ENCODE peak calls at places on chromosomes 6 and 20, in nine cellular contexts. One of them, this sample, is unnamed.

GRCh38 chr20:52047811-52048302 is 143.7 kb downstream of the ZFP64 start:
- DNase-seq in breast epithelium: no peak
- DNase-seq in CD4-positive, CD25-positive, alpha-beta regulatory T cell: no peak
- DNase-seq in PC-9: no peak
- DNase-seq in esophagus muscularis mucosa: no peak
- DNase-seq in tibial nerve: no peak
- DNase-seq in left lung: no peak
- DNase-seq in cardiac muscle cell: peak; percentile 23
- DNase-seq in body of pancreas: no peak
- DNase-seq in this sample: no peak

GRCh38 chr20:62219992-62220665 is at the start of gene HRH3:
- DNase-seq in breast epithelium: no peak
- DNase-seq in CD4-positive, CD25-positive, alpha-beta regulatory T cell: peak; percentile 13
- DNase-seq in PC-9: peak; percentile 50
- DNase-seq in esophagus muscularis mucosa: no peak
- DNase-seq in tibial nerve: no peak
- DNase-seq in left lung: no peak
- DNase-seq in cardiac muscle cell: peak; percentile 40
- DNase-seq in body of pancreas: peak; percentile 57
- DNase-seq in this sample: peak; percentile 49

GRCh38 chr6:72382602-72383529 is 239.0 kb upstream of the KCNQ5 start:
- DNase-seq in breast epithelium: no peak
- DNase-seq in CD4-positive, CD25-positive, alpha-beta regulatory T cell: no peak
- DNase-seq in PC-9: no peak
- DNase-seq in esophagus muscularis mucosa: no peak
- DNase-seq in tibial nerve: no peak
- DNase-seq in left lung: no peak
- DNase-seq in cardiac muscle cell: no peak
- DNase-seq in body of pancreas: no peak
- DNase-seq in this sample: no peak

GRCh38 chr6:115241373-115241772 is 819.3 kb downstream of the FRK start:
- DNase-seq in breast epithelium: no peak
- DNase-seq in CD4-positive, CD25-positive, alpha-beta regulatory T cell: no peak
- DNase-seq in PC-9: no peak
- DNase-seq in esophagus muscularis mucosa: no peak
- DNase-seq in tibial nerve: no peak
- DNase-seq in left lung: no peak
- DNase-seq in cardiac muscle cell: no peak
- DNase-seq in body of pancreas: no peak
- DNase-seq in this sample: no peak

GRCh38 chr6:16243055-16243454 is 4.7 kb downstream of the GMPR start:
- DNase-seq in breast epithelium: peak; percentile 63
- DNase-seq in CD4-positive, CD25-positive, alpha-beta regulatory T cell: no peak
- DNase-seq in PC-9: no peak
- DNase-seq in esophagus muscularis mucosa: no peak
- DNase-seq in tibial nerve: no peak
- DNase-seq in left lung: no peak
- DNase-seq in cardiac muscle cell: peak; percentile 74
- DNase-seq in body of pancreas: no peak
- DNase-seq in this sample: no peak

GRCh38 chr20:32168184-32168910 is 39.2 kb downstream of the PLAGL2 start:
- DNase-seq in breast epithelium: no peak
- DNase-seq in CD4-positive, CD25-positive, alpha-beta regulatory T cell: no peak
- DNase-seq in PC-9: peak; percentile 19
- DNase-seq in esophagus muscularis mucosa: no peak
- DNase-seq in tibial nerve: no peak
- DNase-seq in left lung: no peak
- DNase-seq in cardiac muscle cell: peak; percentile 77
- DNase-seq in body of pancreas: no peak
- DNase-seq in this sample: no peak

GRCh38 chr20:34560141-34560523 is 1.6 kb downstream of the MAP1LC3A start:
- DNase-seq in breast epithelium: peak; percentile 38
- DNase-seq in CD4-positive, CD25-positive, alpha-beta regulatory T cell: no peak
- DNase-seq in PC-9: no peak
- DNase-seq in esophagus muscularis mucosa: no peak
- DNase-seq in tibial nerve: no peak
- DNase-seq in left lung: no peak
- DNase-seq in cardiac muscle cell: no peak
- DNase-seq in body of pancreas: no peak
- DNase-seq in this sample: peak; percentile 54

GRCh38 chr6:113860165-113860955 is 3.2 kb downstream of the MARCKS start:
- DNase-seq in breast epithelium: peak; percentile 40
- DNase-seq in CD4-positive, CD25-positive, alpha-beta regulatory T cell: no peak
- DNase-seq in PC-9: no peak
- DNase-seq in esophagus muscularis mucosa: no peak
- DNase-seq in tibial nerve: peak; percentile 16
- DNase-seq in left lung: peak; percentile 38
- DNase-seq in cardiac muscle cell: peak; percentile 66
- DNase-seq in body of pancreas: peak; percentile 36
- DNase-seq in this sample: peak; percentile 71

GRCh38 chr20:34190679-34191090 is 50.5 kb upstream of the ASIP start:
- DNase-seq in breast epithelium: peak; percentile 58
- DNase-seq in CD4-positive, CD25-positive, alpha-beta regulatory T cell: no peak
- DNase-seq in PC-9: peak; percentile 78
- DNase-seq in esophagus muscularis mucosa: peak; percentile 90
- DNase-seq in tibial nerve: peak; percentile 52
- DNase-seq in left lung: peak; percentile 70
- DNase-seq in cardiac muscle cell: peak; percentile 93
- DNase-seq in body of pancreas: peak; percentile 66
- DNase-seq in this sample: peak; percentile 75

GRCh38 chr6:13559968-13560650 is 14.3 kb upstream of the SIRT5 start:
- DNase-seq in breast epithelium: no peak
- DNase-seq in CD4-positive, CD25-positive, alpha-beta regulatory T cell: no peak
- DNase-seq in PC-9: no peak
- DNase-seq in esophagus muscularis mucosa: no peak
- DNase-seq in tibial nerve: no peak
- DNase-seq in left lung: no peak
- DNase-seq in cardiac muscle cell: no peak
- DNase-seq in body of pancreas: no peak
- DNase-seq in this sample: no peak

GRCh38 chr6:38713812-38714211 is 1.3 kb upstream of the DNAH8 start:
- DNase-seq in breast epithelium: no peak
- DNase-seq in CD4-positive, CD25-positive, alpha-beta regulatory T cell: no peak
- DNase-seq in PC-9: no peak
- DNase-seq in esophagus muscularis mucosa: no peak
- DNase-seq in tibial nerve: no peak
- DNase-seq in left lung: no peak
- DNase-seq in cardiac muscle cell: no peak
- DNase-seq in body of pancreas: no peak
- DNase-seq in this sample: no peak

GRCh38 chr20:1848378-1848777 is 46.8 kb upstream of the SIRPA start:
- DNase-seq in breast epithelium: no peak
- DNase-seq in CD4-positive, CD25-positive, alpha-beta regulatory T cell: no peak
- DNase-seq in PC-9: no peak
- DNase-seq in esophagus muscularis mucosa: no peak
- DNase-seq in tibial nerve: no peak
- DNase-seq in left lung: no peak
- DNase-seq in cardiac muscle cell: no peak
- DNase-seq in body of pancreas: no peak
- DNase-seq in this sample: no peak

GRCh38 chr20:10581823-10582222 is 92.0 kb downstream of the JAG1 start:
- DNase-seq in breast epithelium: no peak
- DNase-seq in CD4-positive, CD25-positive, alpha-beta regulatory T cell: no peak
- DNase-seq in PC-9: no peak
- DNase-seq in esophagus muscularis mucosa: no peak
- DNase-seq in tibial nerve: no peak
- DNase-seq in left lung: no peak
- DNase-seq in cardiac muscle cell: no peak
- DNase-seq in body of pancreas: no peak
- DNase-seq in this sample: no peak

GRCh38 chr6:33320315-33321181 is 3.0 kb upstream of the ZBTB22 start:
- DNase-seq in breast epithelium: peak; percentile 66
- DNase-seq in CD4-positive, CD25-positive, alpha-beta regulatory T cell: no peak
- DNase-seq in PC-9: peak; percentile 60
- DNase-seq in esophagus muscularis mucosa: no peak
- DNase-seq in tibial nerve: peak; percentile 51
- DNase-seq in left lung: peak; percentile 55
- DNase-seq in cardiac muscle cell: peak; percentile 94
- DNase-seq in body of pancreas: peak; percentile 64
- DNase-seq in this sample: peak; percentile 81

GRCh38 chr6:26195924-26196845 is 109.0 kb downstream of the HFE start:
- DNase-seq in breast epithelium: no peak
- DNase-seq in CD4-positive, CD25-positive, alpha-beta regulatory T cell: no peak
- DNase-seq in PC-9: no peak
- DNase-seq in esophagus muscularis mucosa: no peak
- DNase-seq in tibial nerve: no peak
- DNase-seq in left lung: no peak
- DNase-seq in cardiac muscle cell: peak; percentile 23
- DNase-seq in body of pancreas: no peak
- DNase-seq in this sample: no peak

GRCh38 chr20:49336786-49337185 is 58.9 kb upstream of the ZNFX1 start:
- DNase-seq in breast epithelium: no peak
- DNase-seq in CD4-positive, CD25-positive, alpha-beta regulatory T cell: no peak
- DNase-seq in PC-9: no peak
- DNase-seq in esophagus muscularis mucosa: no peak
- DNase-seq in tibial nerve: no peak
- DNase-seq in left lung: no peak
- DNase-seq in cardiac muscle cell: no peak
- DNase-seq in body of pancreas: no peak
- DNase-seq in this sample: no peak

GRCh38 chr6:45923831-45924391 is 91.7 kb downstream of the CLIC5 start:
- DNase-seq in breast epithelium: no peak
- DNase-seq in CD4-positive, CD25-positive, alpha-beta regulatory T cell: no peak
- DNase-seq in PC-9: no peak
- DNase-seq in esophagus muscularis mucosa: no peak
- DNase-seq in tibial nerve: no peak
- DNase-seq in left lung: no peak
- DNase-seq in cardiac muscle cell: peak; percentile 35
- DNase-seq in body of pancreas: no peak
- DNase-seq in this sample: no peak

GRCh38 chr6:1067346-1067745 is 244.6 kb upstream of the FOXQ1 start:
- DNase-seq in breast epithelium: no peak
- DNase-seq in CD4-positive, CD25-positive, alpha-beta regulatory T cell: no peak
- DNase-seq in PC-9: no peak
- DNase-seq in esophagus muscularis mucosa: no peak
- DNase-seq in tibial nerve: no peak
- DNase-seq in left lung: no peak
- DNase-seq in cardiac muscle cell: no peak
- DNase-seq in body of pancreas: no peak
- DNase-seq in this sample: no peak

GRCh38 chr6:1068905-1069304 is 243.0 kb upstream of the FOXQ1 start:
- DNase-seq in breast epithelium: no peak
- DNase-seq in CD4-positive, CD25-positive, alpha-beta regulatory T cell: no peak
- DNase-seq in PC-9: no peak
- DNase-seq in esophagus muscularis mucosa: no peak
- DNase-seq in tibial nerve: no peak
- DNase-seq in left lung: no peak
- DNase-seq in cardiac muscle cell: no peak
- DNase-seq in body of pancreas: no peak
- DNase-seq in this sample: no peak

GRCh38 chr6:1068068-1068467 is 243.8 kb upstream of the FOXQ1 start:
- DNase-seq in breast epithelium: no peak
- DNase-seq in CD4-positive, CD25-positive, alpha-beta regulatory T cell: no peak
- DNase-seq in PC-9: no peak
- DNase-seq in esophagus muscularis mucosa: no peak
- DNase-seq in tibial nerve: no peak
- DNase-seq in left lung: no peak
- DNase-seq in cardiac muscle cell: no peak
- DNase-seq in body of pancreas: no peak
- DNase-seq in this sample: no peak

GRCh38 chr6:1066449-1066848 is 245.4 kb upstream of the FOXQ1 start:
- DNase-seq in breast epithelium: no peak
- DNase-seq in CD4-positive, CD25-positive, alpha-beta regulatory T cell: no peak
- DNase-seq in PC-9: no peak
- DNase-seq in esophagus muscularis mucosa: no peak
- DNase-seq in tibial nerve: no peak
- DNase-seq in left lung: no peak
- DNase-seq in cardiac muscle cell: no peak
- DNase-seq in body of pancreas: no peak
- DNase-seq in this sample: no peak

DNA sequence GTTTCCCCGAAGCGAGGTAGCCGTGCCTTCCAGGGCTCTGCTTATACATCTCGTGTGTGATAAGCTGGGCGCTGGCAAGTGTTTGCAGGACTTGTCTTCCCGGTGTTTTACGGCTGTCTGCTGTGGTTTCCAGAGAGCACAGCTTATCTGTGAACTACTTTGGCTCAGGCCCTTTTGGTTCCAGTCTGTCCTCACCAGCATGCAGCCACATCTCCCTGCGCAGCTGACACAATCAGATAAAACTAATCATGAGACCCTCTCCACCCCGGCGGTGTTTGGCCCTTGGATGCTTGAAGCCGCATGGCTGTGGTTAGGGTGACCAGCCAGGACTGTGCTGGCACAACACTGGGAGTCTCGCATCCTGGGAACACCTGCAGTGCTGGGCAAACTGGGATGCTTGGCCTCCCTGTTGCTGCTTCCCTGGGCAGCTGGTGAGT is 241.8 kb upstream of the FOXQ1 start:
- DNase-seq in breast epithelium: no peak
- DNase-seq in CD4-positive, CD25-positive, alpha-beta regulatory T cell: no peak
- DNase-seq in PC-9: no peak
- DNase-seq in esophagus muscularis mucosa: no peak
- DNase-seq in tibial nerve: no peak
- DNase-seq in left lung: no peak
- DNase-seq in cardiac muscle cell: peak; percentile 24
- DNase-seq in body of pancreas: no peak
- DNase-seq in this sample: no peak
- H3K4me1 ChIP-seq in breast epithelium: no peaks in the 10 kb centered on the region
- H3K4me1 ChIP-seq in CD4-positive, CD25-positive, alpha-beta regulatory T cell: no peaks in the 10 kb centered on the region
- H3K4me1 ChIP-seq in PC-9: no peaks in the 10 kb centered on the region
- H3K4me1 ChIP-seq in esophagus muscularis mucosa: peaks cover 3% of the 10 kb centered on the region
- H3K4me1 ChIP-seq in tibial nerve: no peaks in the 10 kb centered on the region
- H3K4me1 ChIP-seq in left lung: no peaks in the 10 kb centered on the region
- H3K4me1 ChIP-seq in cardiac muscle cell: peaks cover 21% of the 10 kb centered on the region
- H3K4me1 ChIP-seq in body of pancreas: peaks cover 7% of the 10 kb centered on the region
- H3K4me1 ChIP-seq in this sample: no peaks in the 10 kb centered on the region

GRCh38 chr20:54000914-54001313 is 69.5 kb downstream of the BCAS1 start:
- DNase-seq in breast epithelium: no peak
- DNase-seq in CD4-positive, CD25-positive, alpha-beta regulatory T cell: no peak
- DNase-seq in PC-9: no peak
- DNase-seq in esophagus muscularis mucosa: no peak
- DNase-seq in tibial nerve: no peak
- DNase-seq in left lung: no peak
- DNase-seq in cardiac muscle cell: no peak
- DNase-seq in body of pancreas: no peak
- DNase-seq in this sample: no peak
- H3K27me3 ChIP-seq in breast epithelium: no peaks in the 10 kb centered on the region
- H3K27me3 ChIP-seq in CD4-positive, CD25-positive, alpha-beta regulatory T cell: no peaks in the 10 kb centered on the region
- H3K27me3 ChIP-seq in PC-9: no peaks in the 10 kb centered on the region
- H3K27me3 ChIP-seq in esophagus muscularis mucosa: no peaks in the 10 kb centered on the region
- H3K27me3 ChIP-seq in tibial nerve: no peaks in the 10 kb centered on the region
- H3K27me3 ChIP-seq in left lung: no peaks in the 10 kb centered on the region
- H3K27me3 ChIP-seq in cardiac muscle cell: no peaks in the 10 kb centered on the region
- H3K27me3 ChIP-seq in body of pancreas: no peaks in the 10 kb centered on the region
- H3K27me3 ChIP-seq in this sample: no peaks in the 10 kb centered on the region

GRCh38 chr6:55868910-55869479 is 6.4 kb downstream of the BMP5 start:
- DNase-seq in breast epithelium: peak; percentile 23
- DNase-seq in CD4-positive, CD25-positive, alpha-beta regulatory T cell: no peak
- DNase-seq in PC-9: peak; percentile 35
- DNase-seq in esophagus muscularis mucosa: no peak
- DNase-seq in tibial nerve: no peak
- DNase-seq in left lung: no peak
- DNase-seq in cardiac muscle cell: no peak
- DNase-seq in body of pancreas: no peak
- DNase-seq in this sample: no peak
- H3K4me1 ChIP-seq in breast epithelium: no peaks in the 10 kb centered on the region
- H3K4me1 ChIP-seq in CD4-positive, CD25-positive, alpha-beta regulatory T cell: no peaks in the 10 kb centered on the region
- H3K4me1 ChIP-seq in PC-9: peaks cover 29% of the 10 kb centered on the region
- H3K4me1 ChIP-seq in esophagus muscularis mucosa: no peaks in the 10 kb centered on the region
- H3K4me1 ChIP-seq in tibial nerve: no peaks in the 10 kb centered on the region
- H3K4me1 ChIP-seq in left lung: no peaks in the 10 kb centered on the region
- H3K4me1 ChIP-seq in cardiac muscle cell: peaks cover 40% of the 10 kb centered on the region
- H3K4me1 ChIP-seq in body of pancreas: no peaks in the 10 kb centered on the region
- H3K4me1 ChIP-seq in this sample: no peaks in the 10 kb centered on the region

GRCh38 chr6:27280064-27280539 is 32.0 kb downstream of the POM121L2 start:
- DNase-seq in breast epithelium: no peak
- DNase-seq in CD4-positive, CD25-positive, alpha-beta regulatory T cell: no peak
- DNase-seq in PC-9: peak; percentile 70
- DNase-seq in esophagus muscularis mucosa: no peak
- DNase-seq in tibial nerve: no peak
- DNase-seq in left lung: no peak
- DNase-seq in cardiac muscle cell: peak; percentile 49
- DNase-seq in body of pancreas: peak; percentile 23
- DNase-seq in this sample: no peak
- H3K27me3 ChIP-seq in breast epithelium: no peaks in the 10 kb centered on the region
- H3K27me3 ChIP-seq in CD4-positive, CD25-positive, alpha-beta regulatory T cell: peaks cover 61% of the 10 kb centered on the region
- H3K27me3 ChIP-seq in PC-9: no peaks in the 10 kb centered on the region
- H3K27me3 ChIP-seq in esophagus muscularis mucosa: peaks cover 66% of the 10 kb centered on the region
- H3K27me3 ChIP-seq in tibial nerve: no peaks in the 10 kb centered on the region
- H3K27me3 ChIP-seq in left lung: peaks cover 79% of the 10 kb centered on the region
- H3K27me3 ChIP-seq in cardiac muscle cell: peaks cover 13% of the 10 kb centered on the region
- H3K27me3 ChIP-seq in body of pancreas: no peaks in the 10 kb centered on the region
- H3K27me3 ChIP-seq in this sample: peaks cover 28% of the 10 kb centered on the region

This sample was measured in psoas muscle.